ENCODE peak calls at places on chromosome 22, in four cellular contexts. A, B, H and S are unnamed samples. For H3K4me1, the result is how much of the 10 kb centered on the place peaks cover.

GRCh38 chr22:29587938-29588699 is 7.2 kb upstream of the NIPSNAP1 start:
- DNase-seq in A (no peak), B (no peak), H (no peak), S (no peak)

GRCh38 chr22:29478326-29479276 is 1.4 kb upstream of the NEFH start:
- DNase-seq in H (no peak), B (no peak), A (no peak), S (no peak)

GRCh38 chr22:20025401-20026203 is 4.7 kb downstream of the TANGO2 start:
- DNase-seq in A (no peak), H (no peak), B (no peak), S (no peak)

GRCh38 chr22:42742940-42743339 is 22.3 kb upstream of the A4GALT start:
- DNase-seq in B (no peak), H (no peak), A (peak), S (no peak)

GRCh38 chr22:28969401-28970168 is 86.2 kb downstream of the ZNRF3 start:
- DNase-seq in A (no peak), H (peak), B (no peak), S (no peak)

GRCh38 chr22:34696557-34696956 is 369.4 kb upstream of the ISX start:
- DNase-seq in H (no peak), A (no peak), B (no peak), S (no peak)

GRCh38 chr22:18997925-18998315 is 61.8 kb upstream of the PRODH start:
- DNase-seq in B (no peak), A (no peak), H (no peak), S (no peak)

GRCh38 chr22:27783436-27784098 is 18.0 kb downstream of the MN1 start:
- DNase-seq in A (no peak), B (peak), H (no peak), S (no peak)

GRCh38 chr22:20652582-20652981 is 121.3 kb upstream of the SERPIND1 start:
- DNase-seq in B (no peak), A (no peak), H (no peak), S (no peak)

GRCh38 chr22:50676661-50677492 is 4.3 kb downstream of the SHANK3 start:
- DNase-seq in B (no peak), A (no peak), H (no peak), S (no peak)

GRCh38 chr22:26585104-26585790 is 4.7 kb downstream of the TPST2 start:
- DNase-seq in A (peak), H (peak), B (peak), S (peak)

GRCh38 chr22:39519681-39520053 is 695 bp upstream of the ATF4 start:
- DNase-seq in A (peak), H (peak), B (peak), S (peak)

GRCh38 chr22:33932997-33933396 is 12.7 kb upstream of the LARGE1 start:
- DNase-seq in H (no peak), B (no peak), A (no peak), S (no peak)

GRCh38 chr22:29359469-29359868 is 28.9 kb downstream of the AP1B1 start:
- DNase-seq in H (peak), A (peak), B (peak), S (peak)

GRCh38 chr22:21067901-21068680 is 22.3 kb downstream of the LRRC74B start:
- DNase-seq in B (no peak), H (no peak), A (no peak), S (no peak)

GRCh38 chr22:39281126-39281525 is 36.3 kb upstream of the PDGFB start:
- DNase-seq in H (no peak), A (no peak), B (no peak), S (no peak)

GRCh38 chr22:43222281-43222680 is 35.3 kb upstream of the TTLL12 start:
- DNase-seq in A (peak), H (no peak), B (no peak), S (peak)

GRCh38 chr22:17366830-17367229 is 2.4 kb upstream of the CECR2 start:
- DNase-seq in B (no peak), H (no peak), A (peak), S (peak)

GRCh38 chr22:43090130-43090789 is 1.1 kb upstream of the TTLL1 start:
- DNase-seq in H (peak), B (peak), A (peak), S (no peak)

GRCh38 chr22:28018461-28018927 is 99.4 kb upstream of the PITPNB start:
- DNase-seq in A (no peak), H (no peak), B (no peak), S (peak)

GRCh38 chr22:20024225-20025087 is 3.5 kb downstream of the TANGO2 start:
- DNase-seq in H (no peak), A (peak), B (peak), S (no peak)

GRCh38 chr22:44142421-44143116 is 38.2 kb upstream of the PARVG start:
- DNase-seq in A (no peak), H (no peak), B (no peak), S (no peak)

GRCh38 chr22:32985899-32986772 is 72.0 kb downstream of the SYN3 start:
- DNase-seq in H (peak), B (peak), A (peak), S (no peak)

GRCh38 chr22:39242809-39243442 is 1.9 kb downstream of the PDGFB start:
- DNase-seq in B (no peak), A (no peak), H (no peak), S (no peak)

GRCh38 chr22:43448048-43448447 is 36.2 kb downstream of the MPPED1 start:
- DNase-seq in H (no peak), A (no peak), B (no peak), S (no peak)

DNA sequence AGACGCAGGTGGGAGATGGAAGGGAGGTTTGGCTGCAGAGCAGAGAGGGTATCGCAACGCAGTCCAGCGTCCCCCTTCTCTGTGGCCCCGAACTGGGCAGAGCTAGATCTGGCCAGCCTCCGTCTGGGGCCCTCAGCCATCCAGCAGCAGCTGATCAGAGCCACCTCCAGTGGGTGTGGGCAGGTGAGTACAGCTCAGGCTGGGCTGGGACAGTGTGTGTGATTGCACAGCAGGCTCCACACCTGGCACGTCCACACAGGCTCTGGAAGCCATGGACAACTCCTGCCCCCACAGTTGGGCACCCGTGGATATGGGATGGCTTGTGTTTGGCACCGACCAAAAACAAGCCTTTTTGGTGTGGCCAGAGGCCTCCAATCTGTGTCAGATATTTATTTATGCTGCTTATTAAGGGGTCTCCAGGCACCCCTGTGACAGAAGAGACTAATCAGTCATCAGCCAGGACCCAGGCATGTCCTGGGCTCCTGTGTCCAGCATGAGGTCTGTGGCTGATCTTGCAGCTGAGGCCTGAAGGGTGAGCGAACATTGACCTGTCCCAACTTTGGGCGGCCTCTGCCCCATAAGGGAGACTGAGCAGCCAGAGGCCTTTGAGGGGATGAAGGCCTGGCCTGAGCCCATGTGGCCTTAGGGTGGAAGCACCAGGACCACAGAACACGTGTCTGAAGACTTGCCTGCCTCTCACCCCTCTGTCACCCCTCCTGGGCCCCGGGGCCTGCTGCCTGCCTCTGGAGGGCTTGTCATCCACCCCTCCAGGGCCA is 18.6 kb downstream of the POLR3H start:
- DNase-seq in B (no peak), H (no peak), A (no peak), S (no peak)
- H3K27ac ChIP-seq in B (no peak), H (no peak), A (peak), S (peak)

GRCh38 chr22:23205330-23205729 is 25.0 kb downstream of the BCR start:
- DNase-seq in B (peak), A (no peak), H (no peak), S (no peak)

GRCh38 chr22:23203452-23204124 is 23.3 kb downstream of the BCR start:
- DNase-seq in A (no peak), B (no peak), H (no peak), S (no peak)

GRCh38 chr22:23202812-23203451 is 22.6 kb downstream of the BCR start:
- DNase-seq in B (no peak), H (no peak), A (no peak), S (no peak)

GRCh38 chr22:23204125-23204488 is 23.8 kb downstream of the BCR start:
- DNase-seq in H (no peak), A (no peak), B (peak), S (no peak)

GRCh38 chr22:23204541-23205157 is 24.3 kb downstream of the BCR start:
- DNase-seq in A (peak), B (peak), H (no peak), S (peak)
- H3K4me3 ChIP-seq in A (no peak), B (no peak), H (no peak), S (no peak)

GRCh38 chr22:46105494-46106278 is 44.6 kb upstream of the PPARA start:
- DNase-seq in H (peak), A (peak), B (no peak), S (peak)
- H3K4me1 ChIP-seq in H (under half), A (half or more), B (under half), S (half or more)

DNA sequence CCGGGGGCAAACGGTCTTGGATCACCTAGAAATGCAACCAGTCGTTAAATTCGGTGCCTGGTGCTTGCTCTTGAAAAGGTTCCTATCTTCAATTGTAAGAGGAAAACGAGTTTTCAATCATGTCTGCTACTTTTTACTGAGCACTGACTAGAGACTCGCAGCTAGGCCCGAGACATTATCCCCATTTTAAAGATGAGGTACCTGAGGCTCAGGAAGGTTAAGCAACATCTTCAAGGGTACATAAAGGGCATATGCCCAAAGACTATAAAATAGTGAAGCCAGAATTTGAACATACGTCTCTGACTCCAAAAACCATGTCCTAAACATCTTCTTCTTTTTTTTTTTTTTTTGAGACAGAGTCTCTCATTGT is 638 bp upstream of the PISD start:
- DNase-seq in H (no peak), A (no peak), B (no peak), S (no peak)
- H3K27ac ChIP-seq in H (peak), A (peak), B (no peak), S (peak)

GRCh38 chr22:49381595-49382450 is 445.9 kb downstream of the BRD1 start:
- DNase-seq in H (no peak), A (no peak), B (no peak), S (no peak)

GRCh38 chr22:49380828-49381114 is 446.9 kb downstream of the BRD1 start:
- DNase-seq in B (no peak), A (no peak), H (no peak), S (no peak)

GRCh38 chr22:49377306-49377705 is 450.4 kb downstream of the BRD1 start:
- DNase-seq in H (no peak), A (no peak), B (no peak), S (no peak)

GRCh38 chr22:49382451-49382735 is 445.3 kb downstream of the BRD1 start:
- DNase-seq in B (no peak), H (no peak), A (no peak), S (no peak)

GRCh38 chr22:49380095-49380827 is 447.4 kb downstream of the BRD1 start:
- DNase-seq in H (no peak), A (no peak), B (no peak), S (no peak)
- H3K4me3 ChIP-seq in H (no peak), A (no peak), B (no peak), S (no peak)

GRCh38 chr22:36829370-36830002 is 12.7 kb upstream of the PVALB start:
- DNase-seq in A (no peak), H (no peak), B (no peak), S (no peak)
- H3K4me1 ChIP-seq in A (under half), H (under half), B (under half), S (under half)